ENCODE peak calls at places on chromosomes 6 and 20, in eight cellular contexts. S is CD4-positive, alpha-beta memory T cell; R is activated CD4-positive, CD25-positive, alpha-beta regulatory T cell treated with anti-CD3 and anti-CD28 coated beads, Interleukin-2, amount 50 U/mL, for 72 hours; O is midbrain; I is GM12892; C is NCI-H526 treated with DMSO at 0.1 percent for 48 hours; X is ELR; W is ascending aorta. V is an unnamed sample.

GRCh38 chr6:93581371-93581770 is 162.0 kb upstream of the EPHA7 start:
- DNase-seq in X (no peak), S (no peak), O (no peak), R (no peak), C (no peak), W (no peak), I (no peak), V (no peak)

GRCh38 chr6:50007821-50008220 is 14.0 kb downstream of the DEFB110 start:
- DNase-seq in W (no peak), R (no peak), C (no peak), S (no peak), I (no peak), X (peak; percentile 65), O (no peak), V (no peak)

GRCh38 chr6:151376440-151376839 is 14.9 kb downstream of the ZBTB2 start:
- DNase-seq in S (no peak), X (no peak), I (no peak), C (no peak), O (no peak), R (no peak), W (no peak), V (no peak)

GRCh38 chr6:15879372-15880261 is 216.8 kb upstream of the DTNBP1 start:
- DNase-seq in I (peak; percentile 36), R (no peak), S (peak; percentile 41), X (peak; percentile 59), W (no peak), C (no peak), O (no peak), V (no peak)

GRCh38 chr6:44738652-44739141 is 351.2 kb downstream of the CDC5L start:
- DNase-seq in C (no peak), S (no peak), W (no peak), O (no peak), I (no peak), R (no peak), X (peak; percentile 42), V (no peak)

GRCh38 chr20:44736170-44737021 is 9.3 kb upstream of the KCNK15 start:
- DNase-seq in C (peak; percentile 40), R (no peak), I (no peak), W (no peak), X (peak; percentile 87), S (peak; percentile 38), O (peak; percentile 88), V (no peak)

GRCh38 chr6:15874821-15875220 is 212.0 kb upstream of the DTNBP1 start:
- DNase-seq in O (no peak), X (peak; percentile 63), W (no peak), C (no peak), I (no peak), R (no peak), S (no peak), V (no peak)

GRCh38 chr6:156599977-156600647 is 177.1 kb upstream of the ARID1B start:
- DNase-seq in C (no peak), I (no peak), W (no peak), S (no peak), R (no peak), O (no peak), X (no peak), V (no peak)

GRCh38 chr6:138560130-138560850 is 61.0 kb upstream of the NHSL1 start:
- DNase-seq in I (no peak), R (no peak), O (no peak), C (no peak), X (no peak), W (no peak), S (no peak), V (no peak)

GRCh38 chr6:71768356-71768755 is 118.0 kb upstream of the RIMS1 start:
- DNase-seq in S (no peak), O (no peak), R (no peak), W (no peak), I (no peak), X (no peak), C (no peak), V (no peak)

GRCh38 chr6:132820629-132821381 is 6.4 kb downstream of the RPS12 start:
- DNase-seq in R (no peak), C (no peak), X (peak; percentile 59), S (no peak), W (no peak), I (no peak), O (no peak), V (no peak)

GRCh38 chr20:34651200-34651599 is 25.7 kb downstream of the PIGU start:
- DNase-seq in R (no peak), O (no peak), S (no peak), W (no peak), C (no peak), I (no peak), X (no peak), V (no peak)

GRCh38 chr6:126797981-126798380 is 320.5 kb upstream of the RSPO3 start:
- DNase-seq in C (no peak), W (no peak), R (no peak), S (no peak), O (no peak), X (no peak), I (no peak), V (no peak)

GRCh38 chr20:52518735-52519134 is 327.2 kb upstream of the ZFP64 start:
- DNase-seq in X (no peak), O (no peak), I (no peak), C (no peak), S (no peak), R (no peak), W (no peak), V (no peak)

GRCh38 chr20:59455392-59456341 is 148.7 kb upstream of the PHACTR3 start:
- DNase-seq in C (no peak), W (no peak), S (peak; percentile 0), I (no peak), R (no peak), O (peak; percentile 47), X (peak; percentile 29), V (no peak)

GRCh38 chr20:16518068-16518783 is 55.0 kb downstream of the KIF16B start:
- DNase-seq in R (no peak), C (peak; percentile 41), O (peak; percentile 44), I (peak; percentile 9), X (peak; percentile 47), S (peak; percentile 21), W (no peak), V (no peak)

GRCh38 chr20:13029687-13030510 is 21.1 kb downstream of the SPTLC3 start:
- DNase-seq in X (peak; percentile 97), W (no peak), R (no peak), I (no peak), O (no peak), S (no peak), C (no peak), V (no peak)

GRCh38 chr20:19706463-19706862 is 51.6 kb upstream of the RIN2 start:
- DNase-seq in X (no peak), O (peak; percentile 7), C (no peak), W (no peak), I (no peak), S (no peak), R (no peak), V (no peak)

GRCh38 chr6:111823831-111824607 is 49.2 kb downstream of the FYN start:
- DNase-seq in X (peak; percentile 79), I (no peak), C (no peak), S (no peak), W (no peak), O (no peak), R (no peak), V (no peak)

GRCh38 chr6:157047951-157048350 is 270.8 kb downstream of the ARID1B start:
- DNase-seq in I (no peak), X (no peak), S (no peak), C (no peak), W (no peak), R (no peak), O (no peak), V (no peak)

GRCh38 chr6:84055646-84056045 is 22.1 kb downstream of the MRAP2 start:
- DNase-seq in O (no peak), C (no peak), S (no peak), X (no peak), W (no peak), I (no peak), R (no peak), V (no peak)

V was measured in cortex of kidney.